ENCODE peak calls at places on chromosomes 5 and 9, in five cellular contexts. R, K, V, A and D are unnamed samples.

GRCh38 chr5:177445052-177446016 is 1.3 kb upstream of the PRR7 start:
- DNase-seq in V (no peak), K (no peak), R (no peak), A (no peak), D (no peak)

GRCh38 chr9:92163276-92163675 is 48.1 kb upstream of the SPTLC1 start:
- DNase-seq in K (no peak), A (no peak), V (no peak), R (no peak), D (no peak)

GRCh38 chr9:35952526-35953191 is 5.3 kb downstream of the OR2S2 start:
- DNase-seq in V (no peak), A (no peak), R (no peak), K (no peak), D (no peak)

GRCh38 chr5:74272019-74272775 is 368.3 kb downstream of the ENC1 start:
- DNase-seq in R (peak), K (no peak), A (no peak), V (no peak), D (no peak)

GRCh38 chr5:69105996-69106906 is 12.4 kb downstream of the SLC30A5 start:
- DNase-seq in K (no peak), V (peak), A (no peak), R (no peak), D (no peak)

GRCh38 chr9:137745541-137745991 is 126.8 kb downstream of the EHMT1 start:
- DNase-seq in A (no peak), V (peak), K (peak), R (peak), D (peak)

GRCh38 chr9:103942652-103943051 is 151.5 kb upstream of the SMC2 start:
- DNase-seq in R (no peak), K (no peak), A (no peak), V (no peak), D (no peak)

GRCh38 chr9:126503333-126504085 is 110.2 kb upstream of the LMX1B start:
- DNase-seq in V (no peak), R (no peak), K (no peak), A (no peak), D (no peak)

GRCh38 chr9:136009516-136009915 is 48.3 kb upstream of the UBAC1 start:
- DNase-seq in V (no peak), K (no peak), A (no peak), R (no peak), D (no peak)

GRCh38 chr5:74310386-74310785 is 330.1 kb downstream of the ENC1 start:
- DNase-seq in R (no peak), A (no peak), V (no peak), K (no peak), D (no peak)

GRCh38 chr5:60944904-60945759 is at the start of the genes ERCC8 and NDUFAF2:
- DNase-seq in K (peak), R (peak), A (peak), V (peak), D (peak)

GRCh38 chr9:21465859-21466518 is 16.1 kb downstream of the IFNE start:
- DNase-seq in K (no peak), R (peak), A (no peak), V (no peak), D (peak)

GRCh38 chr5:112691758-112692157 is 45.9 kb upstream of the APC start:
- DNase-seq in K (peak), A (peak), R (peak), V (peak), D (no peak)

GRCh38 chr5:27845248-27845647 is 806.9 kb upstream of the CDH9 start:
- DNase-seq in K (no peak), V (no peak), R (no peak), A (no peak), D (no peak)

GRCh38 chr5:180112101-180112861 is 40.7 kb upstream of the RNF130 start:
- DNase-seq in R (no peak), K (no peak), A (no peak), V (no peak), D (no peak)

GRCh38 chr9:18594837-18595236 is 120.9 kb downstream of the ADAMTSL1 start:
- DNase-seq in R (no peak), A (no peak), K (no peak), V (no peak), D (no peak)

GRCh38 chr5:80192507-80193241 is 63.2 kb downstream of the SERINC5 start:
- DNase-seq in V (no peak), A (no peak), K (no peak), R (peak), D (no peak)

GRCh38 chr9:98132158-98132557 is 13.1 kb upstream of the TRIM14 start:
- DNase-seq in A (no peak), R (no peak), V (no peak), K (no peak), D (no peak)

GRCh38 chr5:38373733-38374132 is 115.4 kb downstream of the EGFLAM start:
- DNase-seq in R (no peak), K (no peak), A (no peak), V (no peak), D (no peak)

GRCh38 chr9:135080286-135081263 is 6.9 kb upstream of the OLFM1 start:
- DNase-seq in R (no peak), V (no peak), K (no peak), A (no peak), D (no peak)

GRCh38 chr9:77495834-77496671 is 152.1 kb downstream of the GNA14 start:
- DNase-seq in A (no peak), K (no peak), V (no peak), R (peak), D (no peak)

GRCh38 chr9:134502261-134503211 is 139.1 kb upstream of the COL5A1 start:
- DNase-seq in V (peak), A (no peak), R (peak), K (no peak), D (no peak)

GRCh38 chr9:105693435-105694275 is 686 bp upstream of the TMEM38B start:
- DNase-seq in V (peak), A (no peak), K (no peak), R (no peak), D (no peak)

GRCh38 chr9:129544766-129545165 is 76.1 kb downstream of the C9orf50 start:
- DNase-seq in K (no peak), A (no peak), R (no peak), V (no peak), D (no peak)

GRCh38 chr9:120868676-120869359 is 8.2 kb downstream of the PHF19 start:
- DNase-seq in K (peak), A (peak), R (no peak), V (peak), D (peak)

GRCh38 chr9:120868339-120868675 is 8.7 kb downstream of the PHF19 start:
- DNase-seq in R (no peak), A (no peak), K (no peak), V (no peak), D (no peak)

GRCh38 chr9:120866651-120867050 is 10.3 kb downstream of the PHF19 start:
- DNase-seq in V (no peak), A (no peak), K (no peak), R (no peak), D (no peak)

GRCh38 chr9:120869360-120869687 is 7.7 kb downstream of the PHF19 start:
- DNase-seq in R (no peak), V (no peak), A (no peak), K (no peak), D (no peak)

GRCh38 chr9:120867676-120868338 is 9.2 kb downstream of the PHF19 start:
- DNase-seq in R (no peak), V (no peak), A (no peak), K (no peak), D (no peak)
- TF ChIP-seq EZH2 in R (no peak), V (no peak), A (no peak), K (no peak), D (no peak)

GRCh38 chr5:125657936-125658335 is 765.3 kb upstream of the GRAMD2B start:
- DNase-seq in R (no peak), A (no peak), K (no peak), V (no peak), D (no peak)

GRCh38 chr5:125660231-125660895 is 762.8 kb upstream of the GRAMD2B start:
- DNase-seq in V (no peak), R (no peak), A (no peak), K (no peak), D (no peak)

GRCh38 chr5:125659316-125660071 is 763.7 kb upstream of the GRAMD2B start:
- DNase-seq in V (no peak), K (no peak), R (no peak), A (no peak), D (no peak)

GRCh38 chr5:125655156-125655555 is 768.1 kb upstream of the GRAMD2B start:
- DNase-seq in A (no peak), R (no peak), V (no peak), K (no peak), D (no peak)

DNA sequence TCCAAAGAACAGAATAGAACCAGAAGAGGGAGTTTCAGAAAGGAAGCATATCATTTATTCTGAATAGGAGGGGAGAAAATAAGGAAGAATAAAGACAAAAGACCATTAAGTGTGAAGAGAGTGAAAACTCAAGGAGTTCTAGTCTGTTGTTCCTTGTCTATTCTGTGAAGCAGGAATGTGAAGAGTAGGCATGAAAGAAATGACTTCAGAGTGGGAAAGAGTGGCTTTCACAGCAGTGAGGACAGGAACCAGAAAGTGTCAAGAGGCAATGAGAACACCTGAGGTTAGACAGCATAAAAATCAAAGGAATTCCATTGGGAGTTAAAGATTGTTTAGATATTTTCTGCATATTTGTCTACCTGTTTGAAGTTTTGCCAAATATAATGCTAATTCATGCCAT is 768.8 kb upstream of the GRAMD2B start:
- DNase-seq in A (no peak), R (no peak), V (no peak), K (no peak), D (no peak)
- TF ChIP-seq SRF in A (no peak), R (no peak), V (no peak), K (no peak), D (no peak)

GRCh38 chr9:123354806-123355508 is 1.0 kb upstream of the CRB2 start:
- DNase-seq in V (no peak), A (no peak), K (no peak), R (no peak), D (no peak)
- TF ChIP-seq EZH2 in V (no peak), A (no peak), K (no peak), R (no peak), D (no peak)

GRCh38 chr5:31343946-31344345 is 150.5 kb downstream of the CDH6 start:
- DNase-seq in V (no peak), K (no peak), R (no peak), A (no peak), D (no peak)
- TF ChIP-seq SRF in V (no peak), K (no peak), R (no peak), A (no peak), D (no peak)

DNA sequence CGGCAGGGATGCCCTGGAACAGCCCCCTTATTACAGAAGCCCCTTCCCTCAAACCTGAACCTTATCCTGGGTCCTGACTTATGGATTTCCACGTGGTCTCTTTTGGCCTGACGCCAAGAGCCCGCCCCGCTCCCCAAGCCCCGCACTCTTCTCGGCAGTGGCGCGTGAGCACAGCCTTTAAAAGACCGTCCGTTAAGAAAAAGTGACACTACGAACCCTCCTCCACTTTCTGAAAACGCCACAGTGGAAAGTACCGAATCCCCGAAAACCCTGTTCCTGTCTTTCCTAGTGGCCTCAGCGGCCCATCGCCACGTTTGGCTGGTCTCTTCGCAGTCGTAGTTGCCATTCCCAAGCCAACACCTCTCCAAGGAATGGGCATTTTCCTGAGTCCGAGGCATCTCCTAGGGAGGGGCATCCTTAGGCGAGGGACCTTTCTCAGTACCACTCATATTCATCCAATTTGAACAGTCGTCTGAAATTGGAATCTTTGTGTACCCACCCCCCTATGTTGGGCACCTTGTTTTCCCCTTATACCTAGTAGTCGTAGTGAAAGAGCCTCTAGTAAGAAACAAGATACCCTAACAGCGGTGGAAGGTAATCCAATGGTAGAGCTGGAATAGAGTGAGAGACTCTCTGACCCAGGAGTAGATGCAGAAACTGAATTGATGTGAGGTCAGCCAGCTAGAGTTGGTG is 769 bp upstream of the MCIDAS start:
- DNase-seq in R (no peak), V (no peak), K (no peak), A (no peak), D (no peak)
- TF ChIP-seq EZH2 in R (no peak), V (no peak), K (no peak), A (peak), D (no peak)

DNA sequence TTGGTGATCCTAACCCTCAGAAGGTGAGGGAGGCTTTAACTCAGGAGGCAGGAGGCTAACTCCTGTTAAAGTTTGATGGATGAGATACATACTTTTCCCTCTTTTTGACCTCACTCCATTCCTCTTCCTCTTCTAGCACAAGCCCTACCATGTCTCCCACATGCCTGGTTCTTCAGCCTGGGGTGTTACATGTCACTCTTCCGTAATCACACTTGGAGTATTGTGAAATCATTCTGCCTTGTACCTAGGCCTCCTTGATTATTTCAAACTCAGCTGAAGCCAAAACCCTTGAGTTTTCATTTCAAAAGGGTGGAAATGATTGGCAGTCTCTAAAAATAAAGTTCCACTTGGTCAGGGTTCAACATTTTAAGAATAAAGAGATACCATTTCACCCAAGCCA is 1.8 kb downstream of the PLAC8L1 start:
- DNase-seq in K (no peak), A (no peak), R (no peak), V (no peak), D (no peak)
- TF ChIP-seq SRF in K (no peak), A (no peak), R (no peak), V (no peak), D (no peak)

DNA sequence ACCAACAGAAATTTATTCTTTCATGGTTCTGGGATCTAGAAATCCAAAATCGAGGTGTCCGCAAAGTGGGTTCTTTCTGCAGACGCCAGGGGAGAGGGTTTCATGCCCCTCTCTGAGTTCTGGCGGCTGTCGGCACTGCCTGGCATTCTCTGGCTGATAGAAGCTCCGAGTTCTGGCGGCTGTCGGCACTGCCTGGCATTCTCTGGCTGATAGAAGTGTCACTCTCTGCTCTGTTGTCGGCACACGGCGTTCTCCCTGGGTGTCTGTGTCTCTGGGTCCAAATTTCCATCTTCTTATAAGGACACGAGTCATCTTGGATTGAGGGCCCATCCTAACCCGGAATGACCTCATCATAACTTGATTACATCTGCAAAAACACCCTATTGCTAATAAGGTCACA is 7.6 kb downstream of the GFI1B start:
- DNase-seq in K (no peak), A (no peak), R (no peak), V (no peak), D (no peak)
- TF ChIP-seq EZH2 in K (no peak), A (no peak), R (no peak), V (no peak), D (no peak)

DNA sequence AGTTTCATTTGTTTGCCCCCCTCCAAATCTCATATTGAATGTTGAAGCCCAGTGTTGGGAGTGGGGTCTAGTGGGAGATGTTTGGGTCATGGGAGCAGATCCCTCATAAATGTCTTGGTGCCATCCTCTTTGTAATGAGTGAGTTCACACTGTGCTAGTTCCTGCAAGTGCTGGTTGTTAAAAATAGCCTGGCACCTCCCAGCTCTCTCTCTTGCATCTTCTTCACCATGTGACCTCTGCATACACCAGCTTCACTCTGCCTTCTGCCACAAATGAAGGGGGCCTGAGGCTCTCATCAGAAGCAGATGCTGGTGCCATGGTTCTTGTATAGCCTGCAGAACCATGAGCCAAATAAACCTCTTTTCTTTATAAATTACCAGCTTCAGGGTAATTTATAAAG is 74.8 kb upstream of the RANBP6 start:
- DNase-seq in R (no peak), V (no peak), A (no peak), K (no peak), D (no peak)
- TF ChIP-seq SRF in R (no peak), V (no peak), A (no peak), K (no peak), D (no peak)

GRCh38 chr9:976805-977360 is 428 bp downstream of the DMRT3 start:
- DNase-seq in V (no peak), K (no peak), R (no peak), A (peak), D (no peak)

GRCh38 chr9:974993-975739 is 1.3 kb upstream of the DMRT3 start:
- DNase-seq in V (no peak), A (peak), R (no peak), K (no peak), D (no peak)

GRCh38 chr9:974064-974992 is 2.1 kb upstream of the DMRT3 start:
- DNase-seq in A (no peak), V (no peak), R (no peak), K (no peak), D (no peak)

GRCh38 chr9:976258-976804 is at the start of gene DMRT3:
- DNase-seq in R (no peak), V (no peak), K (no peak), A (peak), D (no peak)

GRCh38 chr9:975740-976257 is 656 bp upstream of the DMRT3 start:
- DNase-seq in R (no peak), K (no peak), A (no peak), V (no peak), D (no peak)
- TF ChIP-seq EZH2 in R (no peak), K (peak), A (peak), V (no peak), D (no peak)